ENCODE peak calls at places on chromosomes 2 and 18, in four cellular contexts. One of them, this sample, is unnamed.
A peak's percentile ranks its signal among the peaks of the same experiment; 100 is the strongest.

GRCh38 chr2:8848328-8849100 is 11.1 kb upstream of the KIDINS220 start:
- DNase-seq in GM13976: no peak
- DNase-seq in epithelial cell of esophagus: peak; percentile 12
- DNase-seq in astrocyte: no peak
- DNase-seq in this sample: no peak

GRCh38 chr2:30252723-30253688 is 21.7 kb downstream of the LBH start:
- DNase-seq in GM13976: peak; percentile 59
- DNase-seq in epithelial cell of esophagus: peak; percentile 92
- DNase-seq in astrocyte: peak; percentile 96
- DNase-seq in this sample: peak; percentile 95

GRCh38 chr2:112031473-112031872 is 23.6 kb upstream of the TMEM87B start:
- DNase-seq in GM13976: no peak
- DNase-seq in epithelial cell of esophagus: peak; percentile 18
- DNase-seq in astrocyte: no peak
- DNase-seq in this sample: peak; percentile 39

GRCh38 chr2:104406273-104406726 is 447.6 kb upstream of the POU3F3 start:
- DNase-seq in GM13976: no peak
- DNase-seq in epithelial cell of esophagus: peak; percentile 14
- DNase-seq in astrocyte: peak; percentile 60
- DNase-seq in this sample: no peak

GRCh38 chr2:128638311-128638710 is 319.6 kb upstream of the HS6ST1 start:
- DNase-seq in GM13976: no peak
- DNase-seq in epithelial cell of esophagus: no peak
- DNase-seq in astrocyte: peak; percentile 86
- DNase-seq in this sample: no peak

GRCh38 chr2:38997784-38998183 is 108.1 kb downstream of the ARHGEF33 start:
- DNase-seq in GM13976: no peak
- DNase-seq in epithelial cell of esophagus: peak; percentile 89
- DNase-seq in astrocyte: peak; percentile 90
- DNase-seq in this sample: peak; percentile 98

GRCh38 chr18:61929881-61930640 is 37.3 kb upstream of the RNF152 start:
- DNase-seq in GM13976: no peak
- DNase-seq in epithelial cell of esophagus: peak; percentile 84
- DNase-seq in astrocyte: no peak
- DNase-seq in this sample: no peak

GRCh38 chr2:14746133-14746532 is 113.6 kb downstream of the LRATD1 start:
- DNase-seq in GM13976: no peak
- DNase-seq in epithelial cell of esophagus: no peak
- DNase-seq in astrocyte: no peak
- DNase-seq in this sample: no peak

GRCh38 chr2:240505946-240506345 is 51.8 kb downstream of the ANKMY1 start:
- DNase-seq in GM13976: peak; percentile 6
- DNase-seq in epithelial cell of esophagus: no peak
- DNase-seq in astrocyte: no peak
- DNase-seq in this sample: no peak

GRCh38 chr2:241209271-241209670 is 20.8 kb downstream of the ANO7 start:
- DNase-seq in GM13976: no peak
- DNase-seq in epithelial cell of esophagus: no peak
- DNase-seq in astrocyte: no peak
- DNase-seq in this sample: no peak

GRCh38 chr18:79396431-79397287 is 929 bp downstream of the NFATC1 start:
- DNase-seq in GM13976: peak; percentile 75
- DNase-seq in epithelial cell of esophagus: peak; percentile 54
- DNase-seq in astrocyte: peak; percentile 42
- DNase-seq in this sample: peak; percentile 58

GRCh38 chr2:83686863-83687262 is 772.2 kb downstream of the SUCLG1 start:
- DNase-seq in GM13976: no peak
- DNase-seq in epithelial cell of esophagus: peak; percentile 64
- DNase-seq in astrocyte: no peak
- DNase-seq in this sample: no peak

GRCh38 chr2:127646487-127647241 is 711 bp downstream of the GPR17 start:
- DNase-seq in GM13976: no peak
- DNase-seq in epithelial cell of esophagus: no peak
- DNase-seq in astrocyte: no peak
- DNase-seq in this sample: peak; percentile 7

GRCh38 chr2:121266543-121267106 is 18.4 kb downstream of the TFCP2L1 start:
- DNase-seq in GM13976: no peak
- DNase-seq in epithelial cell of esophagus: peak; percentile 61
- DNase-seq in astrocyte: no peak
- DNase-seq in this sample: no peak

GRCh38 chr2:172100080-172101007 is 2.4 kb downstream of the DLX2 start:
- DNase-seq in GM13976: peak; percentile 40
- DNase-seq in epithelial cell of esophagus: no peak
- DNase-seq in astrocyte: no peak
- DNase-seq in this sample: no peak

GRCh38 chr2:160034396-160034795 is 28.0 kb downstream of the PLA2R1 start:
- DNase-seq in GM13976: no peak
- DNase-seq in epithelial cell of esophagus: no peak
- DNase-seq in astrocyte: no peak
- DNase-seq in this sample: peak; percentile 16

GRCh38 chr18:45467307-45467706 is 148.0 kb upstream of the SLC14A2 start:
- DNase-seq in GM13976: no peak
- DNase-seq in epithelial cell of esophagus: no peak
- DNase-seq in astrocyte: no peak
- DNase-seq in this sample: no peak

GRCh38 chr18:67862069-67862468 is 345.5 kb upstream of the DSEL start:
- DNase-seq in GM13976: no peak
- DNase-seq in epithelial cell of esophagus: no peak
- DNase-seq in astrocyte: peak; percentile 48
- DNase-seq in this sample: peak; percentile 55

GRCh38 chr18:67525328-67526110 is 9.0 kb upstream of the DSEL start:
- DNase-seq in GM13976: no peak
- DNase-seq in epithelial cell of esophagus: peak; percentile 89
- DNase-seq in astrocyte: peak; percentile 98
- DNase-seq in this sample: peak; percentile 98

GRCh38 chr2:222722327-222722946 is 51.0 kb downstream of the MOGAT1 start:
- DNase-seq in GM13976: peak; percentile 68
- DNase-seq in epithelial cell of esophagus: no peak
- DNase-seq in astrocyte: peak; percentile 88
- DNase-seq in this sample: peak; percentile 83

This sample was measured in iris pigment epithelial cell.